ENCODE peak calls at places on chromosomes 13 and 19, in six cellular contexts. Y is AG09309, Q is AG10803, S is lower leg skin, H is GM23248, O is heart left ventricle. U is an unnamed sample.

GRCh38 chr13:101700598-101700997 is 248.1 kb downstream of the ITGBL1 start:
- DNase-seq in Y (peak; percentile 10), Q (peak; percentile 42), S (peak; percentile 56), H (peak; percentile 45), O (no peak), U (no peak)

GRCh38 chr13:112869202-112870061 is 99.6 kb upstream of the MCF2L start:
- DNase-seq in Y (no peak), Q (peak; percentile 32), S (no peak), H (no peak), O (no peak), U (no peak)

GRCh38 chr13:111893607-111894443 is 173.1 kb upstream of the SOX1 start:
- DNase-seq in Y (no peak), Q (no peak), S (no peak), H (no peak), O (no peak), U (no peak)

GRCh38 chr19:35559281-35559659 is 4.2 kb downstream of the ATP4A start:
- DNase-seq in Y (no peak), Q (no peak), S (no peak), H (no peak), O (no peak), U (no peak)

GRCh38 chr13:99119686-99120085 is 81.0 kb upstream of the UBAC2 start:
- DNase-seq in Y (no peak), Q (no peak), S (no peak), H (no peak), O (no peak), U (no peak)

GRCh38 chr13:21458457-21458815 is 667 bp downstream of the ZDHHC20 start:
- DNase-seq in Y (no peak), Q (no peak), S (peak; percentile 36), H (peak; percentile 52), O (peak; percentile 48), U (peak; percentile 39)

GRCh38 chr19:39303373-39304184 is 7.4 kb downstream of the IFNL1 start:
- DNase-seq in Y (no peak), Q (no peak), S (no peak), H (no peak), O (no peak), U (no peak)

GRCh38 chr19:35557539-35558399 is 5.7 kb downstream of the ATP4A start:
- DNase-seq in Y (no peak), Q (peak; percentile 12), S (no peak), H (peak; percentile 55), O (peak; percentile 58), U (no peak)

GRCh38 chr19:56092685-56093631 is 28.1 kb downstream of the ZNF787 start:
- DNase-seq in Y (no peak), Q (no peak), S (no peak), H (no peak), O (peak; percentile 6), U (no peak)

GRCh38 chr19:49592486-49593232 is 1.7 kb downstream of the PRR12 start:
- DNase-seq in Y (no peak), Q (no peak), S (no peak), H (peak; percentile 52), O (no peak), U (peak; percentile 51)

GRCh38 chr19:3474614-3475013 is 5.7 kb downstream of the SMIM24 start:
- DNase-seq in Y (no peak), Q (no peak), S (no peak), H (no peak), O (no peak), U (no peak)

GRCh38 chr13:53411443-53411842 is 382.8 kb downstream of the OLFM4 start:
- DNase-seq in Y (no peak), Q (no peak), S (no peak), H (no peak), O (no peak), U (no peak)

GRCh38 chr13:45049478-45049877 is 60.1 kb downstream of the GPALPP1 start:
- DNase-seq in Y (no peak), Q (no peak), S (no peak), H (no peak), O (no peak), U (no peak)

GRCh38 chr13:45042539-45042938 is 53.2 kb downstream of the GPALPP1 start:
- DNase-seq in Y (no peak), Q (peak; percentile 8), S (no peak), H (peak; percentile 24), O (no peak), U (no peak)

GRCh38 chr13:45048890-45049407 is 59.6 kb downstream of the GPALPP1 start:
- DNase-seq in Y (no peak), Q (no peak), S (no peak), H (no peak), O (no peak), U (peak; percentile 48)

GRCh38 chr13:45047394-45048328 is 58.3 kb downstream of the GPALPP1 start:
- DNase-seq in Y (peak; percentile 64), Q (peak; percentile 86), S (peak; percentile 80), H (peak; percentile 92), O (peak; percentile 67), U (peak; percentile 62)

GRCh38 chr13:45046445-45046844 is 57.1 kb downstream of the GPALPP1 start:
- DNase-seq in Y (no peak), Q (no peak), S (no peak), H (no peak), O (no peak), U (no peak)
- H3K4me3 ChIP-seq in Y (no peak overlapping the region), Q (peak overlapping the region; percentile 65), S (no peak overlapping the region), H (peak overlapping the region; percentile 82), O (peak overlapping the region; percentile 50), U (no peak overlapping the region)

GRCh38 chr19:32868206-32868950 is 1.2 kb downstream of the SLC7A9 start:
- DNase-seq in Y (no peak), Q (no peak), S (no peak), H (no peak), O (no peak), U (no peak)
- H3K4me3 ChIP-seq in Y (no peak overlapping the region), Q (no peak overlapping the region), S (no peak overlapping the region), H (no peak overlapping the region), O (no peak overlapping the region), U (no peak overlapping the region)

GRCh38 chr19:41154060-41154459 is 39.0 kb upstream of the CYP2S1 start:
- DNase-seq in Y (no peak), Q (no peak), S (no peak), H (no peak), O (no peak), U (no peak)
- H3K4me3 ChIP-seq in Y (no peak overlapping the region), Q (no peak overlapping the region), S (no peak overlapping the region), H (no peak overlapping the region), O (no peak overlapping the region), U (no peak overlapping the region)

GRCh38 chr19:44847144-44848035 is 1.3 kb downstream of the NECTIN2 start:
- DNase-seq in Y (no peak), Q (peak; percentile 50), S (peak; percentile 71), H (peak; percentile 80), O (peak; percentile 78), U (no peak)

GRCh38 chr19:44848036-44848804 is 2.1 kb downstream of the NECTIN2 start:
- DNase-seq in Y (no peak), Q (peak; percentile 51), S (no peak), H (peak; percentile 85), O (peak; percentile 45), U (no peak)

GRCh38 chr19:44846455-44847143 is 502 bp downstream of the NECTIN2 start:
- DNase-seq in Y (no peak), Q (peak; percentile 39), S (peak; percentile 52), H (peak; percentile 44), O (peak; percentile 38), U (no peak)

GRCh38 chr19:44850641-44851109 is 4.6 kb downstream of the NECTIN2 start:
- DNase-seq in Y (no peak), Q (no peak), S (no peak), H (no peak), O (peak; percentile 36), U (no peak)

GRCh38 chr19:44848805-44849457 is 2.8 kb downstream of the NECTIN2 start:
- DNase-seq in Y (no peak), Q (no peak), S (no peak), H (peak; percentile 25), O (no peak), U (no peak)
- H3K4me3 ChIP-seq in Y (peak overlapping the region; percentile 97), Q (peak overlapping the region; percentile 94), S (no peak overlapping the region), H (peak overlapping the region; percentile 95), O (peak overlapping the region; percentile 99), U (no peak overlapping the region)

GRCh38 chr19:45249261-45250033 is 1.6 kb upstream of the MARK4 start:
- DNase-seq in Y (no peak), Q (no peak), S (no peak), H (peak; percentile 26), O (no peak), U (no peak)
- H3K4me3 ChIP-seq in Y (no peak overlapping the region), Q (no peak overlapping the region), S (no peak overlapping the region), H (no peak overlapping the region), O (no peak overlapping the region), U (no peak overlapping the region)

U was measured in Jurkat, Clone E6-1.